ENCODE peak calls at places on chromosomes 5 and 9, in six cellular contexts. F, N, K, A, E and Q are unnamed samples.

GRCh38 chr5:80141147-80141671 is 106.1 kb downstream of the THBS4 start:
- DNase-seq in F (no peak), A (peak; percentile 91), N (no peak), E (peak; percentile 35), K (peak; percentile 5), Q (no peak)

GRCh38 chr5:172801184-172801671 is 30.2 kb upstream of the DUSP1 start:
- DNase-seq in A (peak; percentile 22), K (no peak), N (no peak), F (no peak), E (no peak), Q (peak; percentile 48)

GRCh38 chr9:123362856-123363255 is 6.9 kb downstream of the CRB2 start:
- DNase-seq in E (no peak), N (no peak), F (no peak), A (no peak), K (no peak), Q (no peak)

GRCh38 chr9:99162759-99163364 is 57.9 kb downstream of the TGFBR1 start:
- DNase-seq in K (no peak), N (no peak), F (peak; percentile 14), A (peak; percentile 61), E (no peak), Q (no peak)

GRCh38 chr5:137453476-137454080 is 45.5 kb downstream of the SPOCK1 start:
- DNase-seq in A (peak; percentile 54), N (no peak), F (no peak), K (no peak), E (peak; percentile 23), Q (peak; percentile 18)

GRCh38 chr5:61246768-61247307 is 84.6 kb upstream of the SMIM15 start:
- DNase-seq in N (no peak), A (no peak), E (no peak), K (no peak), F (no peak), Q (no peak)

GRCh38 chr5:154795235-154795596 is 40.0 kb downstream of the LARP1 start:
- DNase-seq in N (no peak), K (no peak), F (no peak), E (no peak), A (no peak), Q (no peak)

GRCh38 chr9:129183495-129184308 is 5.6 kb upstream of the IER5L start:
- DNase-seq in N (no peak), E (no peak), A (no peak), K (no peak), F (no peak), Q (no peak)

GRCh38 chr9:117394655-117395054 is 20.2 kb downstream of the ASTN2 start:
- DNase-seq in A (no peak), K (no peak), E (no peak), F (no peak), N (no peak), Q (no peak)

GRCh38 chr5:1140188-1140817 is 28.4 kb upstream of the SLC12A7 start:
- DNase-seq in N (peak; percentile 76), K (no peak), F (peak; percentile 67), A (peak; percentile 77), E (peak; percentile 53), Q (peak; percentile 94)

GRCh38 chr5:127406326-127407121 is 110.9 kb upstream of the PRRC1 start:
- DNase-seq in E (no peak), A (no peak), F (no peak), K (no peak), N (no peak), Q (no peak)

GRCh38 chr9:72807765-72808445 is 144.9 kb downstream of the ALDH1A1 start:
- DNase-seq in A (no peak), E (no peak), N (no peak), K (no peak), F (no peak), Q (no peak)

GRCh38 chr5:35133186-35133585 is 85.4 kb upstream of the AGXT2 start:
- DNase-seq in A (no peak), F (no peak), N (no peak), K (no peak), E (no peak), Q (no peak)

GRCh38 chr5:154166901-154167791 is 23.4 kb upstream of the GALNT10 start:
- DNase-seq in A (no peak), F (no peak), K (no peak), N (no peak), E (no peak), Q (no peak)

GRCh38 chr5:177311361-177311722 is 356 bp downstream of the MXD3 start:
- DNase-seq in F (no peak), K (no peak), A (peak; percentile 50), N (no peak), E (no peak), Q (peak; percentile 39)

GRCh38 chr9:31807574-31808256 is 576.7 kb upstream of the ACO1 start:
- DNase-seq in F (no peak), K (no peak), A (peak; percentile 33), N (no peak), E (no peak), Q (peak; percentile 36)
- TF ChIP-seq CTCF in F (no peak), K (no peak), A (peak; percentile 42), N (no peak), E (peak; percentile 40), Q (peak; percentile 11)

DNA sequence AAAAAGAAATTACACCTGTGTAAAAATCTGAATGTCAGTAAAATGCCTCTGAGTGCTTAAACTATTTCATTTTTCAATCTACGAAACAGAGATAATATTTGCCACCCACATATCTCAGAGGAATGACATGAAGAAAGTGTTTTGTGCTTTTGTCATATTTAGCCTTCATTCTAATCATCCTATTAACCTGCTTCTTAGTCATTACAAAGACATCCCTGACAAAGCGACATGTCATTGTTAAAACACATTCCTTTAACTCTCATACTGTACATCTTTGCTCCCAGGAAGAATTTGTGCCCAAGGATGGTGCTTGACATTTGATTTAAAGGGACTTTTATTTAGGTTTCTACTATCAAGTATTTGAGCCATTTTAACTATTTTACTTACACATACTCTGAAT is 275.9 kb downstream of the DMRTA1 start:
- DNase-seq in K (no peak), N (no peak), A (no peak), E (no peak), F (no peak), Q (no peak)
- TF ChIP-seq CTCF in K (no peak), N (no peak), A (no peak), E (no peak), F (no peak), Q (no peak)

GRCh38 chr5:77015938-77016569 is 14.2 kb upstream of the AGGF1 start:
- DNase-seq in A (peak; percentile 66), N (no peak), E (no peak), K (no peak), F (no peak), Q (no peak)
- TF ChIP-seq CTCF in A (peak; percentile 12), N (no peak), E (peak; percentile 57), K (peak; percentile 12), F (peak; percentile 64), Q (peak; percentile 50)

DNA sequence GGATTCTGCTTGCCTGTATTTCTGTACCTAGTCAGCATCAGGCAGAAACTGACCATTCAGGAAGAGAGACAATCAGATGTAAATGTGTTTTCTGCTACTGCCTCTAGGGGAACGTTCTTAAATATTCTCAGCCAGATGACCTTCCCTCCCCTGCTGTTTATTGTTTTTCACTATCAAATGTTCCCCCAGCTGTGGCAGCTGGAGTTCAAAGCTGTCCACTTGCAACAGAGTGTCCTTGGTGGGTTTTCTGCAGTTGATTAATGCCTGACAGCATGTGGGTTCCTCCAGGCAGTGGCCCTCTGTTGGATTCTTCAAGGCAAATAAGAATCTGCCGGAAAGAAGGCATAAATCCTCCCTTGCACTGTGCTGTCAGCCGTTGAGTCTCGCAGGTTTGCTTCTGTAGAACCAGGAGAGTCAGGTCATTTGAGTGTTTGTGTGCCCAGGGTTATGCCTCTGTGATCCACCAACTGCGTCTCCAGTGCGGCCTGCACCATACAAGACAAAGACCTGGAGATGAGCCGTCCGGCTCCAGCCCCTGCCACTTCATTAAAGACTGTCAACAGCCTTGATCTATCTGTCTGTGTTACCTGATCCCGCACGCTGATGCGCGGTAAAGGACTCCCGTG is 203.4 kb downstream of the GADD45G start:
- DNase-seq in A (no peak), F (no peak), E (no peak), N (no peak), K (no peak), Q (no peak)
- TF ChIP-seq CTCF in A (peak; percentile 12), F (no peak), E (peak; percentile 51), N (no peak), K (no peak), Q (no peak)